ENCODE peak calls at places on chromosome 1, in five cellular contexts. Y, L, R, X and F are unnamed samples.

GRCh38 chr1:37307907-37308570 is 166.3 kb upstream of the ZC3H12A start:
- DNase-seq in X (no peak), L (no peak), R (no peak), Y (no peak), F (no peak)

GRCh38 chr1:207823880-207824566 is 72.2 kb downstream of the CD46 start:
- DNase-seq in X (peak; percentile 92), Y (peak; percentile 84), L (peak; percentile 81), R (peak; percentile 78), F (peak; percentile 13)

GRCh38 chr1:113981962-113982931 is 3.0 kb downstream of the OLFML3 start:
- DNase-seq in Y (no peak), X (no peak), R (no peak), L (no peak), F (no peak)

GRCh38 chr1:186304982-186305949 is 69.8 kb downstream of the TPR start:
- DNase-seq in X (no peak), R (peak; percentile 44), L (peak; percentile 73), Y (peak; percentile 46), F (no peak)

GRCh38 chr1:25516686-25517085 is 26.7 kb upstream of the LDLRAP1 start:
- DNase-seq in X (no peak), R (no peak), Y (no peak), L (no peak), F (no peak)

GRCh38 chr1:174358786-174359453 is 88.8 kb upstream of the GPR52 start:
- DNase-seq in X (no peak), L (peak; percentile 13), Y (no peak), R (no peak), F (no peak)

GRCh38 chr1:198672124-198672523 is 33.3 kb downstream of the PTPRC start:
- DNase-seq in Y (peak; percentile 78), X (no peak), R (no peak), L (no peak), F (no peak)

GRCh38 chr1:32925360-32926142 is 24.4 kb upstream of the TMEM54 start:
- DNase-seq in X (no peak), R (peak; percentile 62), L (peak; percentile 71), Y (no peak), F (no peak)

GRCh38 chr1:240004086-240004749 is 87.5 kb upstream of the FMN2 start:
- DNase-seq in L (peak; percentile 63), Y (peak; percentile 67), X (no peak), R (peak; percentile 31), F (peak; percentile 8)

GRCh38 chr1:199751524-199751923 is 276.0 kb upstream of the NR5A2 start:
- DNase-seq in L (no peak), R (no peak), X (no peak), Y (no peak), F (no peak)

GRCh38 chr1:92380867-92381266 is 82.0 kb downstream of the RPAP2 start:
- DNase-seq in L (no peak), X (no peak), R (no peak), Y (no peak), F (no peak)

GRCh38 chr1:7418442-7419080 is 352.5 kb upstream of the VAMP3 start:
- DNase-seq in Y (no peak), L (no peak), X (no peak), R (no peak), F (no peak)

GRCh38 chr1:80054129-80054528 is 1047.6 kb upstream of the ADGRL4 start:
- DNase-seq in R (no peak), Y (peak; percentile 98), L (no peak), X (peak; percentile 89), F (no peak)

GRCh38 chr1:116881879-116882520 is 27.7 kb upstream of the PTGFRN start:
- DNase-seq in X (no peak), L (peak; percentile 81), Y (peak; percentile 39), R (peak; percentile 42), F (peak; percentile 37)

GRCh38 chr1:12060500-12060899 is 2.6 kb upstream of the TNFRSF8 start:
- DNase-seq in R (no peak), Y (no peak), L (no peak), X (no peak), F (no peak)

GRCh38 chr1:12057382-12057781 is 5.7 kb upstream of the TNFRSF8 start:
- DNase-seq in L (no peak), X (no peak), R (no peak), Y (no peak), F (no peak)

GRCh38 chr1:12057940-12058687 is 5.0 kb upstream of the TNFRSF8 start:
- DNase-seq in Y (no peak), X (no peak), R (no peak), L (no peak), F (no peak)

GRCh38 chr1:12059722-12060464 is 3.2 kb upstream of the TNFRSF8 start:
- DNase-seq in L (no peak), X (no peak), R (no peak), Y (no peak), F (no peak)

DNA sequence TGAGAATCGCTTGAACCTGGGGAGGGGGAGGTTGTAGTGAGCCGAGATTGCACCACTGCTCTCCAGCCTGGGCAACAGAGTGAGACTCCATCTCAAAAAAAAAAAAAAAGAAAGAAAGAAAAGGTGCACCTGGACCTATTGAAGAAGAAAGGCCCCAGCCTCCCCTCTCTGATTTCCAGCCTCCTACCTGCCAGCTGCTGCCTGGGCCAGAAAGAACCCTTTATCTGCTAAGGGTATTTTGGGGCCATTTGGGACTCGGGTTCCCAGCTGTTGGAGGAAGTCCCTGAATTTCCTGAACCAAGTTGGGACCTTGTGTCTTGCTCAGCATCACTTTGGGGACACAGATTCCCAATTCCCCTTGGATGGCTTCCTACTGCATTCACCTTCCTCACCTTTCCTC is 3.9 kb upstream of the TNFRSF8 start:
- DNase-seq in R (no peak), Y (no peak), L (no peak), X (no peak), F (no peak)
- H2AFZ ChIP-seq in R (no peak overlapping the region), Y (no peak overlapping the region), L (no peak overlapping the region), X (no peak overlapping the region), F (no peak overlapping the region)

GRCh38 chr1:31695327-31695726 is 8.5 kb downstream of the COL16A1 start:
- DNase-seq in R (no peak), Y (no peak), X (no peak), L (no peak), F (no peak)

GRCh38 chr1:31694910-31695300 is 8.9 kb downstream of the COL16A1 start:
- DNase-seq in R (no peak), Y (no peak), L (no peak), X (no peak), F (no peak)

GRCh38 chr1:31696246-31696645 is 7.6 kb downstream of the COL16A1 start:
- DNase-seq in Y (no peak), R (no peak), X (no peak), L (no peak), F (no peak)

GRCh38 chr1:31699341-31699891 is 4.4 kb downstream of the COL16A1 start:
- DNase-seq in Y (no peak), R (no peak), X (no peak), L (no peak), F (peak; percentile 32)

GRCh38 chr1:31697369-31697984 is 6.3 kb downstream of the COL16A1 start:
- DNase-seq in Y (no peak), L (no peak), X (no peak), R (no peak), F (no peak)
- TF ChIP-seq EZH2 in Y (no peak), L (no peak), X (no peak), R (no peak), F (no peak)

GRCh38 chr1:109876617-109877319 is 33.9 kb upstream of the CSF1 start:
- DNase-seq in Y (no peak), R (peak; percentile 31), X (no peak), L (peak; percentile 39), F (no peak)

GRCh38 chr1:109878531-109878930 is 32.1 kb upstream of the CSF1 start:
- DNase-seq in L (no peak), X (no peak), Y (no peak), R (no peak), F (no peak)

GRCh38 chr1:109875874-109876273 is 34.8 kb upstream of the CSF1 start:
- DNase-seq in X (no peak), R (no peak), Y (no peak), L (no peak), F (no peak)

GRCh38 chr1:109877776-109878175 is 32.9 kb upstream of the CSF1 start:
- DNase-seq in X (no peak), L (no peak), Y (no peak), R (no peak), F (no peak)

DNA sequence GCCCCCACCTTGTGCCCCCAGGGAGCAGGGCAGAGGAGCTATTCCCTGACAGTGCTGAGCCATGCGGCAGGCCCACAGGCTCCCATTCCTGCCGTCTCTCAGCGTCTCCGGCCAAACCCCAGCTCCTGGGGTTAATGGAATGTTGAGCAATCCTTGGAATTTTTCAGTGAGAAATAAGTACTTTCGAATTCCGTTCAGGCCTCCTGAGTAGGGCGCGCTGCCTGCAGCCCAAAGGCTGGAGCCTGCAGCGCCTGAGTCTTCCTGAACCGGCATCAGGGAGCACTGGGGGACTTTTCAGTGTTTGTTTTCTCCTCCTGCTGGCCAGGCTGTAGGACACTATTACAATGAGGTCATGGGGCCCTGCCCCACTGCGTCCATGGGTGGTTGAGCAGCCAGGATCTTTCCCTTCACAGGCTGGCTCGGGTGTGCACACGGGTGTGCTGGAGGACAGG is 33.3 kb upstream of the CSF1 start:
- DNase-seq in Y (no peak), R (peak; percentile 81), L (peak; percentile 91), X (no peak), F (no peak)
- H2AFZ ChIP-seq in Y (no peak overlapping the region), R (peak overlapping the region; percentile 80), L (peak overlapping the region; percentile 52), X (peak overlapping the region; percentile 40), F (no peak overlapping the region)

DNA sequence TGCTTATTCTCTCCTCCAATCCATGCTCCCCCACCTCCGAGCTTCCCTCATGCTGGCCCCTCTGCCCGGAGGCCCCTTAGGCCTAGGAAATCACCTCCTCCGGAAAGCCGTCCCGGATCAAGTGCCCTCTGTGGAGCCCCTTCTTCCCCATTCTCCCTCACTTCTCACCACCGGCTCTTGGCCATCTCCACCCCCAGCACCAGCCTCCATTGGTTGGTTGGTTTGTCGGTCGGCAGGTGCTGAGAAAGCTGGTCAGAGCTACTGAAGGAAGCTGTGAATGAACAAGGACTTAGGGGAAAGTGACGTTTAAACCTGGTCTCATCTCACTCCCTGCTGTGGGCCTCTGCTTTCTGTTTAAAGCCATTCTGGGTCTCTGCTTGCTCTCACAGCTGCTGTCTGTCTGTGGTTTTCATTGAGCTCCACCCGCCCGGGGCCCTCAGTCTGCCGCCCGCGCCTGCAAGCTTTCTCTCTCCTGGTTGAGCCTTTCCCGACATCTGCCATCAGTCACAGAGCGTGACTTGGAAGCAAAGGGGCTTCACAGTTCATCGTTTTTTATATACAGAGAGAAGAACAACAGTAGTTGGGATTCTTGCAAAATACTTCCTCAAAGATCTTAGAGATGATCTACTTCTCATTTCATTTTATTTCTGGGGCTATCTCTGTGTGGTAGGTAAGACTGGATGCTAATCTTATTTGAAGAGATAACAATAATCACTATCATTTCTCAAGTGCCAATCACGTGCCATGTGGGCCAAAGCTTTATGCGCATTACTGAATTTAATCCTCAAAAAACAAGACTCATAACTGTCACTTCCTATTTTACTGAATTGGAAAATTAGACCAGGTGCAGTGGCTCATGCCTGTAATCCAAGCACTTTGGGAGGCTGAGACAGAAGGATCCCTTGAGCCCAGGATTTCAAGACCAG is 122.0 kb downstream of the KCNN3 start:
- DNase-seq in Y (no peak), R (peak; percentile 44), X (no peak), L (no peak), F (peak; percentile 77)
- TF ChIP-seq EZH2 in Y (no peak), R (no peak), X (peak; percentile 59), L (no peak), F (peak; percentile 55)